ENCODE peak calls at places on chromosomes 6 and 20, in five cellular contexts. B is MG63; O is ovary; K is ascending aorta; Q is CD8-positive, alpha-beta memory T cell. J is an unnamed sample.

GRCh38 chr20:63538204-63539091 is 1.3 kb upstream of the PTK6 start:
- DNase-seq in Q (peak), K (no peak), O (no peak), B (no peak), J (no peak)

GRCh38 chr6:121616411-121616810 is 181.0 kb downstream of the GJA1 start:
- DNase-seq in B (no peak), O (no peak), K (no peak), Q (no peak), J (no peak)

GRCh38 chr6:93721386-93722048 is 302.2 kb upstream of the EPHA7 start:
- DNase-seq in O (no peak), Q (no peak), K (no peak), B (no peak), J (no peak)

GRCh38 chr20:33653218-33653899 is 8.8 kb upstream of the C20orf144 start:
- DNase-seq in O (peak), Q (no peak), K (no peak), B (peak), J (no peak)

GRCh38 chr20:50358166-50358565 is 152.0 kb upstream of the PTPN1 start:
- DNase-seq in K (no peak), Q (no peak), B (no peak), O (no peak), J (no peak)

GRCh38 chr6:6857528-6857927 is 250.2 kb upstream of the RREB1 start:
- DNase-seq in Q (no peak), K (no peak), B (no peak), O (no peak), J (no peak)

GRCh38 chr20:46695888-46696287 is 6.6 kb upstream of the TP53RK start:
- DNase-seq in K (no peak), Q (no peak), O (no peak), B (no peak), J (no peak)

GRCh38 chr20:58075980-58076749 is 152.3 kb downstream of the ANKRD60 start:
- DNase-seq in K (no peak), Q (no peak), O (no peak), B (no peak), J (no peak)

GRCh38 chr6:10719386-10720228 is 3.3 kb upstream of the TMEM14C start:
- DNase-seq in B (peak), Q (no peak), O (peak), K (no peak), J (no peak)

GRCh38 chr6:107957165-107957908 is 671 bp downstream of the SEC63 start:
- DNase-seq in B (peak), O (peak), Q (peak), K (no peak), J (peak)

GRCh38 chr6:133705071-133705470 is 183.8 kb upstream of the TCF21 start:
- DNase-seq in O (no peak), B (no peak), Q (no peak), K (no peak), J (peak)

GRCh38 chr20:46011631-46012482 is 3.1 kb downstream of the MMP9 start:
- DNase-seq in K (peak), B (peak), Q (no peak), O (peak), J (no peak)

GRCh38 chr20:42138711-42139110 is 520.5 kb upstream of the CHD6 start:
- DNase-seq in B (no peak), K (no peak), Q (no peak), O (no peak), J (no peak)

GRCh38 chr6:26554669-26555504 is 16.7 kb downstream of the HMGN4 start:
- DNase-seq in K (no peak), Q (no peak), O (peak), B (peak), J (no peak)

GRCh38 chr6:16240618-16241320 is 2.4 kb downstream of the GMPR start:
- DNase-seq in O (no peak), Q (no peak), B (no peak), K (no peak), J (no peak)

GRCh38 chr20:46044896-46045295 is 15.9 kb downstream of the SLC12A5 start:
- DNase-seq in K (no peak), B (no peak), O (no peak), Q (no peak), J (no peak)

GRCh38 chr6:114862064-114862463 is 519.2 kb upstream of the HS3ST5 start:
- DNase-seq in Q (no peak), B (no peak), O (no peak), K (no peak), J (no peak)

GRCh38 chr6:170208651-170209353 is 82.1 kb downstream of the DLL1 start:
- DNase-seq in B (no peak), O (peak), Q (no peak), K (no peak), J (no peak)

GRCh38 chr6:133889557-133890301 is 816 bp downstream of the TCF21 start:
- DNase-seq in Q (no peak), K (no peak), B (peak), O (peak), J (no peak)

GRCh38 chr6:170003027-170003426 is 251.6 kb downstream of the ERMARD start:
- DNase-seq in O (no peak), Q (no peak), K (no peak), B (no peak), J (no peak)

GRCh38 chr20:64099880-64100565 is 7.3 kb downstream of the NPBWR2 start:
- DNase-seq in Q (no peak), K (no peak), B (no peak), O (no peak), J (no peak)

GRCh38 chr20:36175475-36175995 is 21.0 kb downstream of the EPB41L1 start:
- DNase-seq in K (no peak), B (no peak), Q (no peak), O (no peak), J (no peak)

GRCh38 chr6:3899970-3900439 is 50.8 kb downstream of the FAM50B start:
- DNase-seq in O (no peak), B (no peak), K (no peak), Q (no peak), J (no peak)

GRCh38 chr6:72420409-72420808 is 201.5 kb upstream of the KCNQ5 start:
- DNase-seq in B (no peak), O (no peak), K (no peak), Q (no peak), J (no peak)

GRCh38 chr20:57589728-57590484 is 29.0 kb downstream of the PCK1 start:
- DNase-seq in B (no peak), K (no peak), O (no peak), Q (no peak), J (no peak)

GRCh38 chr20:6708010-6708409 is 59.5 kb upstream of the BMP2 start:
- DNase-seq in Q (no peak), B (peak), O (no peak), K (no peak), J (peak)

GRCh38 chr6:39938773-39939381 is 4.6 kb upstream of the MOCS1 start:
- DNase-seq in O (no peak), Q (no peak), K (no peak), B (no peak), J (no peak)

GRCh38 chr6:144063246-144063743 is 32.1 kb downstream of the SF3B5 start:
- DNase-seq in Q (no peak), B (no peak), O (no peak), K (no peak), J (no peak)

DNA sequence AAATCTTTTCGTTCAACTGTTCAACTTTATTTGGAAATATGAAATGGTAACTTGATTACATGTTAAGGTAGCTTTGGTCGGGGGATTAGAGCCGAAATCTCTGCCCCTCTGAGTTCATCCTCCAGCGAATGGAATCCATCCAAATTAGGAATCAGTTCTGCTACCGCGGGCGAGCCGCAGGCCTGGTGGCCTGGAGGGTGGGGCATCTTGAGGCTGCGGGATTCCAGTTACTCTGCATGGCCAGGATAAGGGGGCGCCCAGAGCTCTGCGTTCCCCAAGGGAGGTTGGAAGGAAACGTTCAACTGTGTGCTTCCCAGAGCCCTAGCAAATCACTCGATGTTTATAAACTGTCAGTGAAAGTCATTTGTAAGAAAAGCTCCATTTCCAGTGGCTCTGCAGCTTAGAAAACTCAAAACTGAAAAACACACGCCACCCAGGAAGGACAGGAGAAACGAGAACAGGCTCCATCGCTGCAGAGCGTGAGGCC is 262.2 kb downstream of the TAF4 start:
- DNase-seq in Q (no peak), O (no peak), B (no peak), K (no peak), J (no peak)
- H3K4me3 ChIP-seq in Q (no peak), O (no peak), B (no peak), K (no peak), J (peak)

DNA sequence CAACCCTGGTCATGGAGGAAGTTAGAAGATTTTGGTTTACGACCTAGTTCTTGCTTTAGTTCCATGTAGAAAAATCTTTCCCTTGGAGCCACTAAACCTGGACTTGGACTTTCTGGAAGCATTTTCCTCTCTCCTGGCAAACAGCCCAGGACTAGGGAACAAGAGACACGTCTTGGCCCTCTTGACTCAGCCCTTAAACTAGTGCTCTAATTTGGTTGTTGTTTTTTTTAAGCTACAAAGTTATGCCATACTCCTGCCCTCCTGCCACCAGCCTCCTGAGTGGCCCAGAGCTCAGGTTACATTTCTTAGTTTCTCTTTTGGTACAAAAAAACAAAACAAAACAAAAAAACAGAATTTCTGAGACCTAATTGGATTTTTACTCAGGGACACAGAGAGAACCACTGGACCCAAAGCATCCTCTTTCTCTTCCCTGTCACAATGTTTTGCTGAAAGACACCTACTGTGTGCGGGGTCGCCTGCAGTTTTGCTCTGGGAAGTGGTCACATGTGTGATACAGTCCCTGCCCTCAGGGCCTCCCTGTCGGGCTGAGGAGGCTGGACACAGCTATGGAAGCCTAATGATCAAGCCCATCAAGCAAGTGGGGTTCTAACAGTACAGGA is 32.3 kb upstream of the SCUBE3 start:
- DNase-seq in Q (no peak), K (no peak), B (peak), O (no peak), J (no peak)
- H3K4me3 ChIP-seq in Q (no peak), K (peak), B (no peak), O (no peak), J (no peak)

GRCh38 chr20:56383334-56383733 is 8.7 kb downstream of the AURKA start:
- DNase-seq in O (no peak), Q (no peak), B (no peak), K (no peak), J (no peak)
- H3K4me3 ChIP-seq in O (no peak), Q (no peak), B (no peak), K (no peak), J (no peak)

GRCh38 chr6:129662980-129663431 is 47.0 kb downstream of the ARHGAP18 start:
- DNase-seq in O (no peak), K (no peak), B (no peak), Q (no peak), J (no peak)

GRCh38 chr6:129663531-129663930 is 46.4 kb downstream of the ARHGAP18 start:
- DNase-seq in Q (no peak), K (no peak), B (no peak), O (no peak), J (no peak)

GRCh38 chr6:129661478-129662405 is 48.2 kb downstream of the ARHGAP18 start:
- DNase-seq in O (no peak), B (no peak), K (no peak), Q (no peak), J (no peak)

GRCh38 chr6:129660346-129660676 is 49.7 kb downstream of the ARHGAP18 start:
- DNase-seq in K (no peak), O (no peak), Q (no peak), B (no peak), J (no peak)

DNA sequence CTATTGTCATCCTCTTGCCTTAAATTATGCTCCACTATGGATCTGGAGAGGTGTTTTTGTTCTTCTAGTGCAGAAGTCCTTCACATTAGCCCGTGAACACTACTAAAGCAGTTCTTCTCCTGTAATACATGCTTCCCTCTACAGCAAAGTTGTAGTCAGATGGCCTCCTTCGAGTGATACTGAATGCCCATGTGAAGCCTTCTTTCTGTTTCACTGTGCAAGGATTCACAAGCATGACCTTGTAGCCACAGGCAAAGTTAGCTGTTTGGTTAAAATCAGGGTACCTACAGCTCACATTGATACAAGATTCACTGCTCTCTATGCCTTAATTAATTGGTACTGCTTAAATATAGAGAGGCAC is 47.6 kb downstream of the ARHGAP18 start:
- DNase-seq in Q (no peak), K (no peak), B (no peak), O (no peak), J (no peak)
- H3K4me3 ChIP-seq in Q (no peak), K (no peak), B (no peak), O (no peak), J (no peak)